ENCODE peak calls at places on chromosomes 5 and 9, in ten cellular contexts. W is NCI-H2081; X is neuronal stem cell; Q is activated naive CD4-positive, alpha-beta T cell; J is GM03348; K is K562; G is hypothalamus; P is NCI-H1694 treated with DMSO at 0.1 percent for 48 hours; A is BJ; V is NCI-H82. Y is an unnamed sample.
A peak's percentile ranks its signal among the peaks of the same experiment; 100 is the strongest.

GRCh38 chr5:77239126-77239741 is 28.8 kb downstream of the PDE8B start:
- DNase-seq in W (no peak), X (no peak), Q (no peak), J (peak; percentile 19), K (peak; percentile 8), G (no peak), P (no peak), A (no peak), V (no peak), Y (no peak)

GRCh38 chr5:168059111-168059510 is 232.3 kb upstream of the WWC1 start:
- DNase-seq in W (no peak), X (no peak), Q (no peak), J (no peak), K (no peak), G (no peak), P (no peak), A (no peak), V (no peak), Y (no peak)

GRCh38 chr5:146758898-146759297 is 119.7 kb downstream of the PPP2R2B start:
- DNase-seq in W (no peak), X (no peak), Q (no peak), J (no peak), K (no peak), G (no peak), P (no peak), A (no peak), V (no peak), Y (no peak)

GRCh38 chr5:117829646-117830045 is 1158.7 kb downstream of the DTWD2 start:
- DNase-seq in W (no peak), X (no peak), Q (no peak), J (no peak), K (no peak), G (no peak), P (no peak), A (no peak), V (peak; percentile 82), Y (no peak)

GRCh38 chr9:92917176-92917800 is 30.0 kb upstream of the FGD3 start:
- DNase-seq in W (no peak), X (no peak), Q (no peak), J (no peak), K (no peak), G (no peak), P (no peak), A (no peak), V (no peak), Y (no peak)

GRCh38 chr5:171428168-171428658 is 8.8 kb downstream of the FGF18 start:
- DNase-seq in W (no peak), X (no peak), Q (no peak), J (no peak), K (no peak), G (no peak), P (no peak), A (no peak), V (no peak), Y (no peak)

GRCh38 chr9:7777776-7778175 is 21.8 kb downstream of the DMAC1 start:
- DNase-seq in W (peak; percentile 94), X (no peak), Q (no peak), J (no peak), K (no peak), G (no peak), P (peak; percentile 20), A (no peak), V (peak; percentile 29), Y (no peak)

GRCh38 chr9:129777769-129778130 is 24.9 kb upstream of the PTGES start:
- DNase-seq in W (no peak), X (no peak), Q (no peak), J (no peak), K (no peak), G (no peak), P (no peak), A (no peak), V (no peak), Y (no peak)

GRCh38 chr5:176778921-176779465 is 31.4 kb upstream of the UNC5A start:
- DNase-seq in W (no peak), X (no peak), Q (no peak), J (no peak), K (no peak), G (no peak), P (no peak), A (no peak), V (no peak), Y (no peak)

GRCh38 chr5:53397845-53398244 is 82.6 kb upstream of the FST start:
- DNase-seq in W (no peak), X (no peak), Q (no peak), J (peak; percentile 8), K (no peak), G (no peak), P (no peak), A (no peak), V (no peak), Y (no peak)

GRCh38 chr9:134213508-134214394 is 49.4 kb upstream of the RNU6ATAC start:
- DNase-seq in W (no peak), X (no peak), Q (no peak), J (no peak), K (no peak), G (no peak), P (no peak), A (no peak), V (no peak), Y (no peak)

GRCh38 chr5:64930672-64931318 is 162.1 kb downstream of the CWC27 start:
- DNase-seq in W (no peak), X (no peak), Q (no peak), J (no peak), K (no peak), G (no peak), P (no peak), A (no peak), V (peak; percentile 4), Y (no peak)

GRCh38 chr5:1320436-1321344 is 24.2 kb downstream of the CLPTM1L start:
- DNase-seq in W (no peak), X (no peak), Q (no peak), J (no peak), K (no peak), G (no peak), P (no peak), A (no peak), V (no peak), Y (no peak)

GRCh38 chr5:143384865-143385657 is 18.4 kb downstream of the NR3C1 start:
- DNase-seq in W (no peak), X (no peak), Q (no peak), J (no peak), K (no peak), G (no peak), P (no peak), A (no peak), V (no peak), Y (no peak)

GRCh38 chr9:126707083-126707482 is 93.4 kb downstream of the LMX1B start:
- DNase-seq in W (no peak), X (no peak), Q (no peak), J (no peak), K (no peak), G (no peak), P (no peak), A (no peak), V (no peak), Y (no peak)

GRCh38 chr9:71096431-71097108 is 24.9 kb downstream of the TRPM3 start:
- DNase-seq in W (peak; percentile 10), X (no peak), Q (no peak), J (no peak), K (no peak), G (peak; percentile 4), P (no peak), A (no peak), V (no peak), Y (no peak)

GRCh38 chr5:140632366-140633080 is 452 bp downstream of the CD14 start:
- DNase-seq in W (no peak), X (no peak), Q (peak; percentile 42), J (peak; percentile 51), K (no peak), G (peak; percentile 29), P (no peak), A (no peak), V (peak; percentile 53), Y (peak; percentile 19)

GRCh38 chr5:3187846-3188425 is 407.7 kb upstream of the IRX1 start:
- DNase-seq in W (no peak), X (no peak), Q (no peak), J (no peak), K (peak; percentile 4), G (no peak), P (no peak), A (no peak), V (no peak), Y (no peak)

GRCh38 chr5:65103674-65104035 is 334.9 kb downstream of the CWC27 start:
- DNase-seq in W (no peak), X (no peak), Q (no peak), J (no peak), K (no peak), G (no peak), P (no peak), A (no peak), V (no peak), Y (no peak)

GRCh38 chr9:129141066-129142041 is 30.1 kb downstream of the PTPA start:
- DNase-seq in W (no peak), X (no peak), Q (no peak), J (peak; percentile 71), K (peak; percentile 60), G (no peak), P (no peak), A (peak; percentile 81), V (peak; percentile 30), Y (peak; percentile 9)

GRCh38 chr5:154567155-154567554 is 89.1 kb upstream of the HAND1 start:
- DNase-seq in W (no peak), X (no peak), Q (no peak), J (no peak), K (no peak), G (no peak), P (no peak), A (no peak), V (peak; percentile 46), Y (no peak)

GRCh38 chr5:144191998-144192397 is 21.3 kb downstream of the KCTD16 start:
- DNase-seq in W (no peak), X (no peak), Q (no peak), J (peak; percentile 48), K (peak; percentile 23), G (no peak), P (peak; percentile 8), A (peak; percentile 43), V (peak; percentile 67), Y (no peak)

GRCh38 chr5:139886213-139886612 is 90.6 kb downstream of the PSD2 start:
- DNase-seq in W (no peak), X (no peak), Q (no peak), J (no peak), K (no peak), G (no peak), P (no peak), A (no peak), V (no peak), Y (no peak)

GRCh38 chr9:135016876-135017275 is 70.6 kb upstream of the OLFM1 start:
- DNase-seq in W (no peak), X (no peak), Q (no peak), J (no peak), K (no peak), G (no peak), P (no peak), A (no peak), V (no peak), Y (no peak)

GRCh38 chr5:33153373-33153772 is 287.4 kb upstream of the TARS1 start:
- DNase-seq in W (peak; percentile 53), X (no peak), Q (no peak), J (no peak), K (no peak), G (no peak), P (no peak), A (no peak), V (no peak), Y (no peak)

GRCh38 chr9:109035684-109036423 is 22.6 kb upstream of the CTNNAL1 start:
- DNase-seq in W (no peak), X (no peak), Q (no peak), J (peak; percentile 78), K (no peak), G (no peak), P (no peak), A (peak; percentile 78), V (no peak), Y (no peak)

Y was measured in activated T-helper 1 cell treated with anti-CD3 and anti-CD28 coated beads, Interleukin-2, amount 50 U/mL, for 16 hours.